ENCODE peak calls at places on chromosomes 3 and 15, in eight cellular contexts. L is fibroblast of mammary gland, X is bronchial epithelial cell, A is tibial nerve, Y is mammary epithelial cell, D is PC-9, I is Peyer's patch, Q is GM06990. J is an unnamed sample.

GRCh38 chr3:25911525-25912295 is 121.8 kb downstream of the OXSM start:
- DNase-seq in Y (no peak), A (no peak), I (no peak), Q (no peak), L (no peak), X (no peak), D (no peak), J (no peak)

GRCh38 chr3:52149021-52149420 is 5.2 kb downstream of the POC1A start:
- DNase-seq in I (no peak), Y (no peak), A (no peak), D (no peak), L (no peak), X (no peak), Q (no peak), J (no peak)

GRCh38 chr3:11367116-11367781 is 95.1 kb downstream of the ATG7 start:
- DNase-seq in X (peak; percentile 67), L (peak; percentile 84), Q (no peak), Y (no peak), D (no peak), A (peak; percentile 48), I (no peak), J (no peak)

GRCh38 chr15:88467935-88468528 is 524 bp downstream of the MRPS11 start:
- DNase-seq in L (peak; percentile 42), I (no peak), Y (no peak), X (peak; percentile 18), A (no peak), Q (no peak), D (no peak), J (no peak)

GRCh38 chr15:81398910-81399551 is 25.0 kb upstream of the TMC3 start:
- DNase-seq in I (no peak), D (no peak), A (no peak), Y (peak; percentile 26), X (peak; percentile 61), Q (no peak), L (peak; percentile 59), J (no peak)

GRCh38 chr15:89587955-89588354 is 12.7 kb downstream of the TICRR start:
- DNase-seq in A (no peak), D (no peak), Y (peak; percentile 52), I (no peak), X (peak; percentile 89), L (peak; percentile 55), Q (no peak), J (no peak)

GRCh38 chr3:188683032-188683491 is 488.7 kb upstream of the TPRG1 start:
- DNase-seq in L (peak; percentile 98), I (no peak), Y (peak; percentile 43), Q (no peak), A (no peak), D (peak; percentile 64), X (peak; percentile 55), J (no peak)

GRCh38 chr3:192833177-192833890 is 84.3 kb downstream of the MB21D2 start:
- DNase-seq in A (no peak), I (no peak), Y (no peak), D (no peak), Q (no peak), X (peak; percentile 69), L (peak; percentile 93), J (no peak)

GRCh38 chr3:16290007-16290826 is 25.2 kb downstream of the OXNAD1 start:
- DNase-seq in X (peak; percentile 45), Q (no peak), L (peak; percentile 64), Y (peak; percentile 28), D (no peak), A (peak; percentile 85), I (no peak), J (no peak)

GRCh38 chr15:48667701-48668100 is 22.2 kb upstream of the FBN1 start:
- DNase-seq in L (peak; percentile 44), X (no peak), A (no peak), I (no peak), Q (no peak), Y (no peak), D (no peak), J (no peak)

GRCh38 chr15:60729850-60730458 is 251.0 kb upstream of the ICE2 start:
- DNase-seq in A (no peak), D (no peak), L (no peak), Y (no peak), I (no peak), Q (no peak), X (no peak), J (no peak)

GRCh38 chr3:25587094-25587493 is 77.6 kb downstream of the TOP2B start:
- DNase-seq in Y (peak; percentile 57), A (no peak), D (no peak), L (no peak), X (peak; percentile 40), Q (no peak), I (no peak), J (no peak)

GRCh38 chr3:55608266-55608937 is 121.3 kb upstream of the WNT5A start:
- DNase-seq in I (no peak), Q (no peak), D (no peak), L (no peak), Y (no peak), X (no peak), A (no peak), J (no peak)

GRCh38 chr3:74564560-74564959 is 49.9 kb downstream of the CNTN3 start:
- DNase-seq in I (no peak), L (peak; percentile 63), X (no peak), Q (no peak), A (no peak), D (no peak), Y (no peak), J (no peak)

GRCh38 chr15:69824877-69825406 is 272.8 kb downstream of the TLE3 start:
- DNase-seq in A (no peak), I (no peak), Y (no peak), X (no peak), Q (no peak), D (no peak), L (no peak), J (no peak)

GRCh38 chr15:99137111-99137546 is 32.2 kb downstream of the SYNM start:
- DNase-seq in D (no peak), Y (no peak), I (no peak), L (no peak), A (no peak), Q (no peak), X (no peak), J (no peak)

GRCh38 chr3:146222204-146223046 is 28.5 kb downstream of the PLSCR4 start:
- DNase-seq in D (no peak), Q (no peak), Y (no peak), X (peak; percentile 22), A (no peak), I (peak; percentile 52), L (peak; percentile 51), J (no peak)

GRCh38 chr15:58440922-58441321 is 9.1 kb downstream of the LIPC start:
- DNase-seq in L (no peak), D (peak; percentile 91), A (no peak), Q (no peak), I (peak; percentile 68), X (peak; percentile 75), Y (peak; percentile 66), J (no peak)

DNA sequence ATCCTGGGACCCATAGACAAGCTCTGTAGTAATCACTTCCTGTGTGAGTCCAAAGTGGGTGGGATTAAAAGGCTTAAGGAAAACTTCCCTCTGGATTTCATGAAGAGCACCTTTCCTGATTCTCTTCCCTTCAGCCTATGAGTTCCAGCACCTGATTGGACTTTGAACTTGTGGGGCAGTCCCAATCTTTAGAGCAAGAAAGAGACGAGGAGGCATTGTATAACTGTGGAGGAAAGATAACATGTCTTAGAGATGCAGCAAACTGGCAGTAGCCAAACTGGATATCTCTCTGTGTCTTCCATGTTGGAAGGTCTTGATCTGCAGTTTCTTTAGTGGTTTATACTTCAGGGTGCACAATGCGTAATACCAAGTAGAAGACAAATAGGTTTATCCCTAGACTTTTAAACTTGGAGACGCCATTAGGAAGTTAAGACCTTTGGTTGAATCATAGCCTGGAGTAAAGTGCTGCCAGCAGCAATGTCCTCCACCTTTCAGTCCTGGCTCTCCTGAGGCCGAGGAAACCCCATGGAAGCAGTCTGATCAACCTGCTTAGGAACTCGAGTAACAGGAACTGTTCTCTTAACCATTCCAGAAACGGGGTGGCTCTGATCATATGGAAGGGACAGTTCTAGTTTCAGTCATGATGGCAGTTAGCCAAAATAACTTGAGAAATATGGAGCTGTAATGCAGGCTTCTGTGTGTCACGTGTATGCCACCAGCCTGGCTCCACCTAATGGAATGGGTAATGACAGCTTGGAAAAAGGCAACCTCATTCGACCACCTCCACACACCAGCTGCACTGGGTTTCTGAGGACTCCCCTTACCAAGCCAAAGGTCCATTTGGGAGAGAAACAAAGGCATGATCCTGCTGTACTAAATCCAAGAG is 4.7 kb downstream of the EIF1B start:
- DNase-seq in I (no peak), X (no peak), L (peak; percentile 35), A (peak; percentile 18), Y (no peak), D (no peak), Q (no peak), J (no peak)
- TF ChIP-seq CTCF in I (no peak), X (no peak), L (no peak), A (no peak), Y (no peak), D (no peak), Q (no peak), J (no peak)

GRCh38 chr3:134145183-134145582 is 105.5 kb downstream of the RYK start:
- DNase-seq in L (no peak), X (no peak), D (no peak), Q (no peak), A (no peak), Y (no peak), I (no peak), J (no peak)
- TF ChIP-seq CTCF in L (no peak), X (peak; percentile 24), D (no peak), Q (no peak), A (no peak), Y (no peak), I (no peak), J (no peak)

GRCh38 chr15:83776986-83777385 is 123.1 kb downstream of the ADAMTSL3 start:
- DNase-seq in L (no peak), A (no peak), Q (no peak), I (no peak), Y (no peak), D (no peak), X (no peak), J (no peak)

DNA sequence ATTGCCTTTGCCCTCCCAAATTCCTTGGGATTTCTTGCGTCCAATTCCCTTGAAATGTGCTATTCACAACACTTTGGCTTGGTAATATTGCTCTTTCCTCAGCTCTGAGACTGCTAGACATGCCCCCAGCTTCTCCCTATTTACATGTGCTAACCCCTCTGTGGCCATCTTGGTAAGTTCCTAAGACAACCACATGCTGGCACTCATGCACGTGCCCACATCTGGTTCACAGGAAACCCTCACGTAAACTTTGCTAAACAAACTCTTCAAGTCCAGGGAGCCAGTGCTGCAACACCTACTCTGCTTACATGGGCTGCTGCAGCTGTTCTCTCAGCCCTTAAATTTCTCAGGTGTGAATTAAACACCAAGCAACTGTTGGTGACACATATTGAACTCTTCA is 121.8 kb downstream of the ADAMTSL3 start:
- DNase-seq in A (no peak), X (no peak), D (no peak), L (no peak), Q (no peak), Y (no peak), I (no peak), J (no peak)
- TF ChIP-seq CTCF in A (no peak), X (no peak), D (no peak), L (no peak), Q (peak; percentile 31), Y (no peak), I (no peak), J (no peak)

GRCh38 chr3:36677331-36678007 is 86.9 kb downstream of the DCLK3 start:
- DNase-seq in I (no peak), Y (peak; percentile 92), Q (peak; percentile 55), X (peak; percentile 90), L (peak; percentile 92), A (no peak), D (peak; percentile 99), J (no peak)
- TF ChIP-seq CTCF in I (no peak), Y (peak; percentile 27), Q (peak; percentile 5), X (peak; percentile 7), L (peak; percentile 12), A (no peak), D (peak; percentile 37), J (no peak)